ENCODE peak calls at places on chromosomes 5 and 9, in ten cellular contexts. P is GM12891; F is cardiac fibroblast; X is NCI-H2029 treated with DMSO at 0.1 percent for 48 hours; M is stimulated activated CD8-positive, alpha-beta memory T cell treated with anti-CD3 and anti-CD28 coated beads, Interleukin-7, amount 100 ng/mL, for 4 hours; D is HTR-8/SVneo; A is BJ; N is breast epithelium; K is hypothalamus; O is NCI-H1436. E is an unnamed sample.

GRCh38 chr5:121182788-121183490 is 668.7 kb upstream of the FTMT start:
- DNase-seq in P (no peak), F (peak), X (no peak), M (no peak), D (no peak), A (no peak), N (no peak), K (no peak), O (no peak), E (no peak)

GRCh38 chr9:85515021-85515420 is 226.7 kb downstream of the AGTPBP1 start:
- DNase-seq in P (no peak), F (no peak), X (no peak), M (no peak), D (no peak), A (no peak), N (no peak), K (no peak), O (no peak), E (no peak)

GRCh38 chr5:134458234-134458633 is 46.6 kb upstream of the CDKN2AIPNL start:
- DNase-seq in P (no peak), F (no peak), X (no peak), M (no peak), D (no peak), A (no peak), N (no peak), K (no peak), O (no peak), E (no peak)

GRCh38 chr5:90386099-90386710 is 23.4 kb downstream of the CETN3 start:
- DNase-seq in P (no peak), F (peak), X (no peak), M (no peak), D (no peak), A (peak), N (no peak), K (no peak), O (peak), E (no peak)

GRCh38 chr9:119453980-119454379 is 84.7 kb upstream of the BRINP1 start:
- DNase-seq in P (no peak), F (no peak), X (no peak), M (no peak), D (no peak), A (no peak), N (no peak), K (no peak), O (no peak), E (no peak)

GRCh38 chr5:168587987-168588386 is 8.8 kb upstream of the PANK3 start:
- DNase-seq in P (no peak), F (no peak), X (no peak), M (no peak), D (no peak), A (no peak), N (no peak), K (no peak), O (no peak), E (no peak)

GRCh38 chr5:82707741-82708140 is 369.5 kb downstream of the TMEM167A start:
- DNase-seq in P (no peak), F (peak), X (no peak), M (no peak), D (no peak), A (no peak), N (no peak), K (no peak), O (no peak), E (no peak)

GRCh38 chr9:108142504-108143201 is 653.1 kb upstream of the KLF4 start:
- DNase-seq in P (no peak), F (peak), X (no peak), M (no peak), D (no peak), A (peak), N (peak), K (peak), O (no peak), E (no peak)

GRCh38 chr9:129007035-129007765 is 20.9 kb downstream of the SH3GLB2 start:
- DNase-seq in P (no peak), F (peak), X (no peak), M (no peak), D (no peak), A (no peak), N (no peak), K (no peak), O (no peak), E (no peak)